ENCODE peak calls at places on chromosomes 6 and 20, in seven cellular contexts. E is H4; C is NCI-H446; R is NCI-H1092 treated with DMSO at 0.1 percent for 48 hours; U is stimulated activated CD8-positive, alpha-beta memory T cell treated with anti-CD3 and anti-CD28 coated beads, Interleukin-15, amount 100 ng/mL, for 24 hours; L is choroid plexus epithelial cell; M is head of caudate nucleus. V is an unnamed sample.

GRCh38 chr6:113560908-113561307 is 296.2 kb upstream of the MARCKS start:
- DNase-seq in E (no peak), C (no peak), R (no peak), U (no peak), L (peak; percentile 80), M (no peak), V (peak; percentile 51)

GRCh38 chr6:45654673-45655072 is 276.9 kb upstream of the SUPT3H start:
- DNase-seq in E (no peak), C (no peak), R (no peak), U (no peak), L (no peak), M (no peak), V (no peak)

GRCh38 chr6:140636698-140637402 is 1262.4 kb upstream of the CITED2 start:
- DNase-seq in E (no peak), C (peak; percentile 8), R (peak; percentile 15), U (no peak), L (no peak), M (no peak), V (no peak)

GRCh38 chr6:13327691-13328075 is 654 bp downstream of the TBC1D7 start:
- DNase-seq in E (no peak), C (no peak), R (no peak), U (no peak), L (no peak), M (no peak), V (no peak)

GRCh38 chr20:56750430-56750829 is 121.3 kb downstream of the TFAP2C start:
- DNase-seq in E (no peak), C (no peak), R (no peak), U (no peak), L (peak; percentile 7), M (no peak), V (no peak)

GRCh38 chr20:1894951-1895673 is at the start of gene SIRPA:
- DNase-seq in E (peak; percentile 30), C (peak; percentile 64), R (peak; percentile 72), U (no peak), L (peak; percentile 63), M (peak; percentile 73), V (peak; percentile 72)

GRCh38 chr6:150753404-150754184 is 111.9 kb upstream of the MTHFD1L start:
- DNase-seq in E (no peak), C (no peak), R (peak; percentile 52), U (no peak), L (no peak), M (no peak), V (no peak)

GRCh38 chr6:1618305-1619105 is 8.8 kb downstream of the FOXC1 start:
- DNase-seq in E (no peak), C (no peak), R (no peak), U (no peak), L (no peak), M (no peak), V (no peak)

GRCh38 chr6:8108031-8108660 is 5.8 kb upstream of the EEF1E1 start:
- DNase-seq in E (peak; percentile 86), C (peak; percentile 6), R (no peak), U (no peak), L (peak; percentile 98), M (no peak), V (peak; percentile 21)

GRCh38 chr6:169092375-169092774 is 161.3 kb downstream of the THBS2 start:
- DNase-seq in E (no peak), C (no peak), R (peak; percentile 34), U (no peak), L (peak; percentile 87), M (no peak), V (no peak)

GRCh38 chr6:107635058-107635515 is 145.2 kb downstream of the SOBP start:
- DNase-seq in E (no peak), C (no peak), R (no peak), U (no peak), L (no peak), M (no peak), V (no peak)

GRCh38 chr20:8964944-8965562 is 103.8 kb upstream of the PLCB4 start:
- DNase-seq in E (no peak), C (no peak), R (no peak), U (no peak), L (no peak), M (no peak), V (no peak)

GRCh38 chr6:38853236-38853635 is 138.1 kb downstream of the DNAH8 start:
- DNase-seq in E (no peak), C (no peak), R (no peak), U (no peak), L (no peak), M (no peak), V (no peak)

GRCh38 chr6:75791881-75792280 is 42.8 kb downstream of the MYO6 start:
- DNase-seq in E (no peak), C (no peak), R (no peak), U (no peak), L (peak; percentile 15), M (no peak), V (peak; percentile 30)

GRCh38 chr20:32674362-32674789 is 635 bp upstream of the C20orf203 start:
- DNase-seq in E (peak; percentile 46), C (peak; percentile 49), R (peak; percentile 58), U (peak; percentile 49), L (peak; percentile 74), M (no peak), V (peak; percentile 70)

GRCh38 chr6:157143171-157143884 is 180.0 kb downstream of the TMEM242 start:
- DNase-seq in E (no peak), C (peak; percentile 86), R (peak; percentile 60), U (no peak), L (peak; percentile 59), M (no peak), V (no peak)

GRCh38 chr20:3691897-3692296 is 10.1 kb upstream of the ADAM33 start:
- DNase-seq in E (no peak), C (no peak), R (no peak), U (no peak), L (no peak), M (no peak), V (no peak)

GRCh38 chr20:39568090-39568489 is 605.9 kb downstream of the DHX35 start:
- DNase-seq in E (no peak), C (no peak), R (no peak), U (no peak), L (peak; percentile 9), M (no peak), V (no peak)

GRCh38 chr6:54071941-54072340 is 39.3 kb upstream of the MLIP start:
- DNase-seq in E (peak; percentile 1), C (no peak), R (no peak), U (no peak), L (peak; percentile 97), M (no peak), V (no peak)

GRCh38 chr6:31163922-31164321 is 5.5 kb downstream of the TCF19 start:
- DNase-seq in E (no peak), C (no peak), R (no peak), U (no peak), L (peak; percentile 22), M (no peak), V (no peak)

GRCh38 chr6:168606722-168607121 is 165.7 kb downstream of the SMOC2 start:
- DNase-seq in E (no peak), C (no peak), R (no peak), U (no peak), L (no peak), M (no peak), V (no peak)